ENCODE peak calls at places on chromosomes 1 and 21, in nine cellular contexts. U is left ventricle myocardium inferior, M is psoas muscle, I is brain microvascular endothelial cell, W is endothelial cell of umbilical vein, V is cardiac muscle cell, B is A549, D is dorsolateral prefrontal cortex, O is colonic mucosa. H is an unnamed sample.

GRCh38 chr1:236397173-236397759 is 3.2 kb downstream of the EDARADD start:
- DNase-seq in M (no peak), D (no peak), W (no peak), U (no peak), I (no peak), V (no peak), B (no peak), O (no peak), H (no peak)

GRCh38 chr1:24795236-24795635 is 50.0 kb downstream of the CLIC4 start:
- DNase-seq in W (no peak), V (no peak), O (no peak), D (no peak), I (no peak), M (no peak), U (no peak), B (no peak), H (no peak)

GRCh38 chr21:9741343-9741742 is 780.0 kb upstream of the TPTE start:
- DNase-seq in O (no peak), M (no peak), B (no peak), W (no peak), I (no peak), D (no peak), U (no peak), V (no peak), H (no peak)

GRCh38 chr1:231420959-231421615 is 1.0 kb downstream of the EGLN1 start:
- DNase-seq in B (no peak), I (peak; percentile 51), W (peak; percentile 77), U (peak; percentile 48), O (peak; percentile 57), D (peak; percentile 34), M (peak; percentile 56), V (peak; percentile 75), H (peak; percentile 72)

GRCh38 chr1:160539896-160540858 is 17.1 kb upstream of the SLAMF6 start:
- DNase-seq in D (no peak), B (no peak), U (no peak), V (peak; percentile 13), M (no peak), I (no peak), W (peak; percentile 56), O (peak; percentile 77), H (no peak)

GRCh38 chr1:156468693-156469345 is 31.8 kb downstream of the MEF2D start:
- DNase-seq in D (no peak), B (no peak), W (no peak), M (no peak), I (no peak), O (no peak), V (no peak), U (no peak), H (no peak)

GRCh38 chr21:32611471-32611997 is 643 bp downstream of the CFAP298 start:
- DNase-seq in W (peak; percentile 39), B (peak; percentile 7), D (no peak), M (no peak), O (peak; percentile 48), V (peak; percentile 57), U (no peak), I (peak; percentile 27), H (peak; percentile 58)

GRCh38 chr1:15090373-15090772 is 63.2 kb upstream of the TMEM51 start:
- DNase-seq in W (peak; percentile 57), I (no peak), M (no peak), V (peak; percentile 92), O (peak; percentile 90), D (peak; percentile 64), U (no peak), B (no peak), H (peak; percentile 92)

GRCh38 chr1:228144213-228145049 is 4.4 kb downstream of the GUK1 start:
- DNase-seq in O (no peak), B (no peak), I (no peak), D (no peak), M (no peak), W (no peak), U (no peak), V (no peak), H (no peak)

GRCh38 chr1:161131721-161132409 is 602 bp downstream of the DEDD start:
- DNase-seq in U (no peak), O (peak; percentile 34), B (no peak), D (no peak), W (peak; percentile 31), I (no peak), V (peak; percentile 64), M (no peak), H (no peak)

GRCh38 chr21:26769613-26770188 is 75.5 kb downstream of the ADAMTS1 start:
- DNase-seq in I (peak; percentile 49), W (peak; percentile 43), U (no peak), V (peak; percentile 50), M (no peak), B (no peak), O (no peak), D (no peak), H (no peak)

GRCh38 chr1:110069302-110070281 is 880 bp downstream of the ALX3 start:
- DNase-seq in O (no peak), U (no peak), I (no peak), D (no peak), M (no peak), V (peak; percentile 12), W (no peak), B (no peak), H (no peak)

GRCh38 chr1:38287547-38287946 is 241.0 kb upstream of the POU3F1 start:
- DNase-seq in M (no peak), U (no peak), O (no peak), I (no peak), D (no peak), B (no peak), V (no peak), W (no peak), H (no peak)

DNA sequence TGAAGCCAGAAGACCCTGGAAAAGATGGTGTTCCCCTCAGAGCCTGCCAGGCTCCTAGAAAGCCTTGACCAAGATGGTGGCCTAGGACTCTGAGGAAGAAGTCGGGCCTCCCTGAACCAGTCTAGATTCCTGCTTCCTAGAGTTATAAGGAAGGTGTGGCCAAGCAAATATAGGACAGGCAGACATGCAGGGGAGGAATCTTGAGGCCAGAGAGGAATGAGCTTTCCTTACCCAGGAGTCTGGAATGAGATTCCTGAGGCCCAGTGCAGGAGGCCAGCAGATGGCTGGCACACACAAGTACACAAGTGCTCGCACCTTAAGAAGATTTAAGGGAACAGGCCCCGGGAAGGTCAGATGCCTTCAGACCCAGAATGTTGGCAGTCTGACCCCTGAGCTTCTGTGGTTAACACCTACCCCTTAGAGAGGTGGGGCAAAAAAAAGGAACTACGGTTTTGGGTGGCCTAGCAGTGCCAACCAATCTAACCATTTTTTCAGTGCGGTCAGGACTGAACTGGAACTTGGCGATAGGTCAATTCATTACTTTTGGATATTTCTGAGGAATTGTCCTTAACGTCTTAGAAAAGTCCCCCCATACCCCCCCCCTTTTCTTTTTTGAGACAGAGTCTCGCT is 73.3 kb downstream of the MDM4 start:
- DNase-seq in I (no peak), M (no peak), W (no peak), O (no peak), D (no peak), V (no peak), B (no peak), U (no peak), H (no peak)
- TF ChIP-seq CTCF in I (no peak), M (no peak), W (no peak), O (no peak), D (no peak), V (no peak), B (no peak), U (no peak), H (no peak)

GRCh38 chr1:54584575-54584974 is 36.5 kb downstream of the ACOT11 start:
- DNase-seq in D (no peak), W (no peak), B (no peak), I (no peak), M (no peak), U (no peak), V (no peak), O (no peak), H (no peak)

GRCh38 chr1:54582566-54583306 is 34.7 kb downstream of the ACOT11 start:
- DNase-seq in W (no peak), O (no peak), U (no peak), B (no peak), D (no peak), V (no peak), I (no peak), M (no peak), H (no peak)

GRCh38 chr1:54581621-54582035 is 33.6 kb downstream of the ACOT11 start:
- DNase-seq in O (peak; percentile 85), D (peak; percentile 85), M (peak; percentile 93), W (peak; percentile 34), V (peak; percentile 72), B (peak; percentile 11), U (peak; percentile 91), I (peak; percentile 11), H (peak; percentile 94)

GRCh38 chr1:54583868-54584267 is 35.8 kb downstream of the ACOT11 start:
- DNase-seq in U (no peak), B (no peak), D (no peak), M (no peak), O (no peak), W (no peak), V (no peak), I (no peak), H (no peak)

GRCh38 chr1:54583307-54583686 is 35.3 kb downstream of the ACOT11 start:
- DNase-seq in O (no peak), V (no peak), U (no peak), B (no peak), D (no peak), M (no peak), W (no peak), I (no peak), H (no peak)
- H3K27ac ChIP-seq in O (no peak overlapping the region), V (no peak overlapping the region), U (peak overlapping the region; percentile 89), B (no peak overlapping the region), D (peak overlapping the region; percentile 85), M (peak overlapping the region; percentile 82), W (no peak overlapping the region), I (no peak overlapping the region), H (no peak overlapping the region)

DNA sequence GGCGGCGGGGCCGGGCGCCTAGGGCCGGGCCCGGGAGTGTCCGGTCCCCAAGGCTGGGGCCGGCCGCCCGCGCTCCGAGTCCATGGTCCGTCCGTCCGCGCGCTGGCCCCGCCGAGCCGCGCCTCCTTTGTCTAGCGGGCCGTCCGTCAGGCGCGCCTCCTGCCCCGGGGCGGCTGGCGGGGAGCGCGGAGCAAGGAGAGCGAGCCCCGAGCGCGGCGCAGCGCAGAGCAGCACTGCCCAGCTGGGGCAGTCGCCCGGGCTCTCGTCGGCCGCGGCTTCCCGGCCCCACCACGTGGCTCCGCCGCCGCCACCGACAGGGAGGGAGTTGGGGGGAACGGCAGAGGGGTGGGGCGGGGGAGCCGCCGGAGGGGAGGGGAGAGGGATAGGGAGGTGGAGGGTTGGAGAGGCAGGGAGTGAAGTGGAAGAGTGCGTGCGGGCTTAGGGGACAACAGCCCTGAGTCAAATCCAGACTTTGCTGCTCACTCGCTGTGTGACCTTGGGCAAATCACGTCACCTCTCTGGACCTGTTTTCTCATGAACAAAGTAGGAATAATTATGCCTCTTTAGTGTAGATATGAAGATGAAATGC is at the start of gene NKAIN1:
- DNase-seq in I (no peak), O (no peak), U (no peak), W (no peak), B (no peak), M (peak; percentile 27), V (peak; percentile 78), D (peak; percentile 58), H (no peak)
- H3K4me3 ChIP-seq in I (peak within 1 kb of the TSS; percentile 39), O (peak within 1 kb of the TSS; percentile 3), U (peak within 1 kb of the TSS; percentile 60), W (no peak within 1 kb of the TSS), B (peak within 1 kb of the TSS; percentile 57), M (peak within 1 kb of the TSS; percentile 67), V (peak within 1 kb of the TSS; percentile 45), D (peak within 1 kb of the TSS; percentile 68), H (peak within 1 kb of the TSS; percentile 32)

DNA sequence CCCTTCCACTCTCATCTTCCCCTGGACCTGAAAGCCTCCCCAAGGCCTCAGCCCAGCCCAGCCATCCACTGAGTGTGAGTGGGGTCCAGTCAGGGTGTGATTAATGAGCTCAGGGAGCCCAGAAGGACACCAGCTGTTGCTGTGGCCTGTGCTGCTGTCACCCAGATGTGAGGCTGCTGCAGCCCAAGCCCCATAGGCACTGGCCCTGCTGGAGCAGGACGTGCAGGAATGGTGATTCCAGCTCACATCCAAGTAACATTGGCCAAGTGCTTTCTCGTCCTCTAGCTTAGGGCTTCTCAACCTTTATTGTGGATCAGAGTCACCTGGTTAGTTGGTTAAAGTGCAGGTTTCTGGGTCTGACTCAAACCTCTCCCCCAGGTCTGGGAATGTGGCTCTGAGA is 77.7 kb downstream of the EPHB2 start:
- DNase-seq in W (no peak), O (no peak), U (peak; percentile 50), B (no peak), I (no peak), V (no peak), D (no peak), M (no peak), H (no peak)
- TF ChIP-seq CTCF in W (no peak), O (no peak), U (no peak), B (no peak), I (no peak), V (no peak), D (no peak), M (no peak), H (no peak)

H was measured in lower lobe of right lung.